ENCODE peak calls at places on chromosome 2, in six cellular contexts. V is heart right ventricle; H is transverse colon; G is dorsolateral prefrontal cortex; N is CD8-positive, alpha-beta T cell; M is astrocyte of the spinal cord. U is an unnamed sample.

GRCh38 chr2:16102976-16103380 is 162.6 kb downstream of the MYCN start:
- DNase-seq in V (no peak), H (peak), G (no peak), N (no peak), M (no peak), U (no peak)

GRCh38 chr2:165440367-165440766 is 29.1 kb upstream of the CSRNP3 start:
- DNase-seq in V (no peak), H (no peak), G (no peak), N (no peak), M (peak), U (no peak)

GRCh38 chr2:115549731-115550130 is 1107.3 kb downstream of the DPP10 start:
- DNase-seq in V (no peak), H (no peak), G (no peak), N (no peak), M (no peak), U (no peak)

GRCh38 chr2:27518113-27518781 is 21.6 kb downstream of the GCKR start:
- DNase-seq in V (no peak), H (no peak), G (no peak), N (no peak), M (no peak), U (no peak)

GRCh38 chr2:41495050-41495449 is 552.8 kb upstream of the PKDCC start:
- DNase-seq in V (no peak), H (no peak), G (no peak), N (no peak), M (peak), U (no peak)

GRCh38 chr2:1605659-1606400 is 138.5 kb downstream of the PXDN start:
- DNase-seq in V (no peak), H (no peak), G (no peak), N (no peak), M (peak), U (no peak)

GRCh38 chr2:67846341-67847070 is 216.3 kb downstream of the C1D start:
- DNase-seq in V (peak), H (peak), G (peak), N (no peak), M (peak), U (peak)

GRCh38 chr2:2843969-2844548 is 513.0 kb upstream of the MYT1L start:
- DNase-seq in V (no peak), H (no peak), G (no peak), N (no peak), M (no peak), U (no peak)

GRCh38 chr2:66839551-66840320 is 404.8 kb downstream of the MEIS1 start:
- DNase-seq in V (no peak), H (no peak), G (no peak), N (no peak), M (peak), U (no peak)

GRCh38 chr2:200099271-200099670 is 143.9 kb downstream of the MAIP1 start:
- DNase-seq in V (no peak), H (no peak), G (no peak), N (no peak), M (no peak), U (no peak)

GRCh38 chr2:217305882-217306281 is 446.0 kb upstream of the TNP1 start:
- DNase-seq in V (no peak), H (no peak), G (no peak), N (no peak), M (no peak), U (no peak)

GRCh38 chr2:191907091-191907490 is 60.2 kb upstream of the CAVIN2 start:
- DNase-seq in V (no peak), H (no peak), G (no peak), N (no peak), M (no peak), U (no peak)

GRCh38 chr2:177692042-177692823 is 299.7 kb downstream of the AGPS start:
- DNase-seq in V (no peak), H (no peak), G (no peak), N (no peak), M (no peak), U (no peak)

GRCh38 chr2:39547811-39548719 is 111.0 kb upstream of the MAP4K3 start:
- DNase-seq in V (no peak), H (no peak), G (no peak), N (no peak), M (peak), U (no peak)

GRCh38 chr2:240810621-240811020 is 9.4 kb downstream of the KIF1A start:
- DNase-seq in V (no peak), H (peak), G (no peak), N (no peak), M (no peak), U (no peak)

GRCh38 chr2:54768772-54769428 is 45.4 kb downstream of the EML6 start:
- DNase-seq in V (no peak), H (no peak), G (no peak), N (no peak), M (no peak), U (no peak)

GRCh38 chr2:201357216-201357615 is at the start of gene FLACC1:
- DNase-seq in V (no peak), H (no peak), G (no peak), N (no peak), M (peak), U (no peak)

GRCh38 chr2:120641366-120641771 is 94.3 kb upstream of the GLI2 start:
- DNase-seq in V (no peak), H (no peak), G (no peak), N (no peak), M (peak), U (no peak)

GRCh38 chr2:209411296-209411695 is 12.6 kb upstream of the MAP2 start:
- DNase-seq in V (no peak), H (no peak), G (no peak), N (no peak), M (no peak), U (no peak)

GRCh38 chr2:9416267-9416961 is 6.9 kb downstream of the ITGB1BP1 start:
- DNase-seq in V (no peak), H (no peak), G (no peak), N (no peak), M (no peak), U (no peak)

GRCh38 chr2:153101187-153101586 is 377.4 kb downstream of the RPRM start:
- DNase-seq in V (no peak), H (no peak), G (no peak), N (no peak), M (no peak), U (no peak)

DNA sequence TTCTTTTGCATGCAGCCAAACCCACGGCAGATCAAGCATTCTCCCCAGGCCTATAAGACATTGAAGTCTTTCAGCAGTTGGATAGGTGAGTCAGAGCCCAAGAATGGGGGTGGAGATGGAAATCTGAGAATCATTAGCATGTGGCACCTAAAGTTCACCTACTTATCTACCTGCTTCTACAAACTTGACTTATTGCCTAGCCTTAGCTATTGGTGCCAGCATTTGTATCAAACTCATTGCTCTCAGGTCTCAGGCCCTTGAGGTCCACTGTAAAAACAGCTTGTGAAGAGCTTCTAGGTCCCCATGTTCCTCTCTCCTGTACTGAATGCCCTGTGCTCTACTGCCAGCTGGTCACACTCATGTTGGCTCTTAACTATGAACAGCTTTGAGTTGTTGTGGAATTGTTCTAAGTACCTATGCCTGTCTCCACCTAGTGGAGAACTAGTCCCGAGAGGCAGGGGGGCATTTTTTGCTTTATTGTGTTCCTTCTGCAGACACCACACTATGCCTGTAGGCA is 278.4 kb upstream of the SPRED2 start:
- DNase-seq in V (no peak), H (no peak), G (no peak), N (no peak), M (no peak), U (no peak)
- TF ChIP-seq CTCF in V (no peak), H (no peak), G (no peak), N (no peak), M (peak), U (peak)

DNA sequence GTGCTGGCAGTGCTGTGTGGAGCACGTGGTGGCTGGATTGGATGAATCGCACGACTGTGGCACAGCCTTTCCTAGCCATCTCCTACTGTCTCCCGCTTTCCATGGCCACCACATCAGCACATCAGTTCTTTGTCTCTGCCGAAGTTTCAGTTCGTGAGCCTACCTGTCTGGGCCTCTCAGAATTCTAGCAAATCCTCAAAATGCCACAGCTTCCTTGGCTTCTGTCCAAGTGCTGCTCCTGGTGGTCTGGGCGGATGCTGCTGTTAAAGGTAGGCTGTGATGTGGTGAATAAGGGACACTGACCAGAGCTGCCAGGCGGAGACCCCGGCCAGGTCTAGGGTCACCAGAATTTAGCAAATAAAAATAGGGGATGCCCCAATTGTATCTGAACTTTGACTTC is 237.4 kb downstream of the LPIN1 start:
- DNase-seq in V (no peak), H (no peak), G (no peak), N (no peak), M (no peak), U (no peak)
- TF ChIP-seq CTCF in V (no peak), H (no peak), G (no peak), N (no peak), M (no peak), U (no peak)

DNA sequence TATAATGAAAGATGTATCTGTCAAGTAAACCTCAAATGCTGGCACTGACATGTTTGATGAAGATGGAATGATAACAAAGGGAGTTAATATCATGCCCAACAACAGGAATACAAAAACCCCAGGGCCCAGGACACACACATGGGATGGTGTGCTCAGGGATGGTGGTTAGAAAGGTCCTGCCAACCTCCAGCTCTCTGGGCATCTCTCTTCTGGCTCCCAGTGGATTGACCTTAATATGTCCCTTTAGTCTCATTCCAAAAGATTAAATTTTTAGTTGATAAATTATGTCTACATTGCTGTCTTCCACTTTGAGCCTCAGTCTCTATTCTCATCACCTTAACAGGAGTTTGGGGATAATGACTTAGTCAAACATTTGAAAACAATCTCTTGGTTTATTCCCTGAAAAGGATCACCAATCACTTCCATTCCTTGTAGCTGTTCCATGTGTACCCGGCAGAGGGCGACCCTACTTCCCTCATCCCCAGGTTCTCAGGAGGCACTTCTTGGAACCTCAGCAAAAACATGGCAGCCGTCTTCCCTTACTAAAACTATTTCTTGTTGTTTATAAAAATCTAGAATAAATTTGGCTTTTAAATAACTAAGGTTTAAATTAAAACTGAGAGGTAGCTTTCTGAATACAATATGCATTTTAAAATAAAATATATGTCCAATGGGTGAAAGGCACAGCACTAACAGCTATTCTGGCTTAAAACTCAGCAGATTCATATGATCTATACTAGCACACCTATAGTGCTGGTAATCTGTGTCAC is 29.6 kb downstream of the MCEE start:
- DNase-seq in V (peak), H (peak), G (no peak), N (no peak), M (peak), U (peak)
- TF ChIP-seq CTCF in V (peak), H (peak), G (peak), N (peak), M (peak), U (peak)

GRCh38 chr2:146312899-146313298 is 1531.9 kb upstream of the ACVR2A start:
- DNase-seq in V (no peak), H (no peak), G (no peak), N (no peak), M (peak), U (no peak)
- TF ChIP-seq CTCF in V (no peak), H (no peak), G (peak), N (no peak), M (peak), U (no peak)

DNA sequence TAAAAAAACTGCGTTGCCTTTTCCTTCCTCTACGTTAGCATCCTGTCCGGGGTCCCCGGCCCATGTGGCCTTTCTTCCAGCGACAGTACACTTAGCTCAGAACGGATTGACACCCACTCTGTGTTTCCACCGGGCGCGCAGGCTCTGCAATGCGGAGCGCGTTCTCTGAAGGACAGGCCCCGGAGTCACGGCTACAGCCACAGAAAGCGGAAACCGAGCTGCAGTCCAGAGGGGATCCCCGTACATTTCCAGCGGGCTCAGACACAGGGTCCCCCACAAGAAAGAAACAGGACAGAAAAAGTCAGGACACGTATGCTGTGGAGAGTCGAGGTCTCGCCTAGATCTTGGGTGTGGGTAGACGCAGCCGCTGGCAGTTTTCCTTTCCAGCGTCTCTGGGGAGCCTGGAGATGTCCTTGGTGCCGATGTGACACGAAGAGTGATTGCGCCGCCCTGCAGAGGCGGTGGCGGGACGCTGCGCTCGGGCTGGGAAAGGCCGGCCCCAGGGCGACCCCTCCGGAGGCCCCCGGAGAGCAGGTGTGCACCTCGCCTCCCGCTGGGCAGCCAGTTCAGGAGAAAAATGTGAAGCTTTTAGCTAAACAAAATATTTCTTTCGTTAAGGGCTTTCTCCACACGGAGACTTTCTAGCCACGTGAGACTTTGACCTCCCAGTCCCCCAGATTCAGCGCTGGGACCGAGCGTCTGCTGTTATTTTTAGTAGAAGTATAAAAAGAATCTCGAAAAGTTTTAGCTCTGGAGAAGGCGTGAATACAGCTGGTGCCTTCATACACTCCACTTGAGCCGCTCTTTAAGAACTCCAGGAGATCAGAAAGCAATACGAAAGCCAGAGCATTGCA is 1.3 kb upstream of the ACKR3 start:
- DNase-seq in V (peak), H (peak), G (peak), N (no peak), M (peak), U (peak)
- TF ChIP-seq CTCF in V (no peak), H (peak), G (peak), N (no peak), M (no peak), U (peak)

DNA sequence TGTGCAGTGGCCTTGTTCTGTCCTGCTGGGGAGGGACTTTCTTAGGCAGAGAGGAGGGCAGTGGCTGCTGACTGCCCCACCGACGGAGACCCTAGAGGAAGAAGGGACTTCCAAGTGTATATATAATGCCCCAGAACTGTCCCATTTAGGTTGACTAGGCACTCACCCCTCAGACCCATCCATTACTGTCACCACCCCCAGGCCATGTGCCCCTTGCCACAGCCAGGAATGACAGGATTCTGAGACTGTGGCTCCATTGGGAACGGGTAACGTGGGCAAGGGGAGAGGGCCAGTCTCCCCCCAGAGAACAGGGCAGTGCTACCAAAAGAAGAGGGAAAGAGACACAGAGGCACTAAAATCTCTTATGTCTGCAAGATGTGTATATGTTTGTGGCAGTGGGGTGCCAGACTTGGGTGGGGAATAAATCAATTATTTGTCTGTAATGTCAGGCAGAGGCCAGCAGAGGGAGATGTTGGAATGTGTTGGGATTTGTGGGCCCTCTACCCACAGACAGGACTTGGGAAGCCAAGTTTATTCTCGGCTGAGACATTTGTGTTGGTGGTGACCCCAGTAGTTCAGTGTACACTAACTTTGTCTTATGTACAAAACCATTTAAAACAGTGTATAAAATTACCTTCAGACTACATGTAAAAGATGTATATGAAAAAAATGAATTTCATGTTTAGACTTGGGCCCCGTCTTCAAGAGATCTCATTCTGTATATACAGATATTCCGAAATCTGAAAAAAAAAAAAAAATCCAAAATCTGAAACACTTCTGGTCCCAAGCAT is 24.0 kb upstream of the TMEM37 start:
- DNase-seq in V (no peak), H (peak), G (no peak), N (no peak), M (peak), U (peak)
- TF ChIP-seq CTCF in V (peak), H (peak), G (peak), N (peak), M (peak), U (peak)

GRCh38 chr2:231360401-231360800 is 35.1 kb upstream of the B3GNT7 start:
- DNase-seq in V (no peak), H (no peak), G (no peak), N (no peak), M (no peak), U (no peak)

GRCh38 chr2:231359948-231360347 is 35.6 kb upstream of the B3GNT7 start:
- DNase-seq in V (no peak), H (peak), G (no peak), N (no peak), M (no peak), U (no peak)

GRCh38 chr2:231362785-231363184 is 32.7 kb upstream of the B3GNT7 start:
- DNase-seq in V (no peak), H (peak), G (no peak), N (no peak), M (no peak), U (no peak)

GRCh38 chr2:231360881-231361294 is 34.6 kb upstream of the B3GNT7 start:
- DNase-seq in V (no peak), H (peak), G (no peak), N (no peak), M (no peak), U (no peak)

DNA sequence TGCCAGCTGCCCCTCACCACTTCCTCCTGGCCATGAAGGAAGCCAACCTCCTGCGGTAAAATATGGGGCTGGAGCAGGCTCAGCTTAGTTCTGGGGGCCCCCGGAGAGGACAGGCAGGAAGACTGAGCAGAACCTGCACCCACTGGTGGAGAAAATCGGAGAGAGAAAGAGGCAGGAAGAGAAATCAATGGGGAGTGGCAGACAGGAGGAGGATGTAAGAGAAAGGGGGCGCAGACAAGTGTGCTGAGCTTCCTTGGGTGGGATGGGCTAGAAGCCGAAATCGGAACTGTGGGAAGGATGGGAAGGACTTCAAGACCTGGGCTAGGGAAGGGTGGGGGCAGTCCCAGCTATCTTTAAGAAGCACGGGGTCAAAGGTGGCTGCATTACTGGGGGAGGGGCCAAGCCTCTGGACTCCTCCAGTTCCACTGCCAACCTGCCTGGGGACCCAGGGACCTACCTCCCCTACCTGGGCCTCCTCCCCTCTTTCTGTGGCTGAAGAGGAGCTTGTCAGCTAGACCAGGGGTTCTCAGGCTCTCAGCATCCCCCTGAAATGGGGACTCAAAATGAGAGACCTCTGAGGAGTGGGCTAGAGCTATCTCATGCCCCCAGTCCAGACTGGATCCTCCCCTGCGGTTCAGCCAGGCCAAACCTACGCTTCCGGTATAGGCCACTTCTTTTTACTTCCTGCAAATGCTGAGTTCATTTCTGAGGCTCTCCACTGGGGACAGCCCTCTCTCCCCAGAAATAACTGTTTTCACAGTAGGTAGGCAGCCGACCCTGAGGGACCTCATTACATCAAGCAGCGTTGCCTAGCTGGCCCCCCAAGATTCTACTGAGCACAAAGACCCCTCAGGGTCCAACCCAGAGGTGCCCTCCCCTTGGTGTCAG is 33.6 kb upstream of the B3GNT7 start:
- DNase-seq in V (no peak), H (peak), G (no peak), N (no peak), M (no peak), U (peak)
- TF ChIP-seq CTCF in V (no peak), H (no peak), G (no peak), N (no peak), M (no peak), U (no peak)